ENCODE peak calls at places on chromosome 20, in ten cellular contexts. Z, B, K, O, J, U, W, L, Y and E are unnamed samples.

GRCh38 chr20:37390891-37391525 is 45.1 kb downstream of the SRC start:
- DNase-seq in Z (no peak), B (peak), K (peak), O (no peak), J (no peak), U (no peak), W (no peak), L (no peak), Y (peak), E (no peak)

GRCh38 chr20:61524956-61525666 is 273.1 kb downstream of the CDH4 start:
- DNase-seq in Z (no peak), B (no peak), K (no peak), O (no peak), J (no peak), U (no peak), W (no peak), L (no peak), Y (no peak), E (no peak)

GRCh38 chr20:38304845-38305447 is 990 bp downstream of the BPI start:
- DNase-seq in Z (peak), B (no peak), K (peak), O (peak), J (peak), U (no peak), W (no peak), L (peak), Y (no peak), E (no peak)

GRCh38 chr20:53100476-53100911 is 128.3 kb downstream of the TSHZ2 start:
- DNase-seq in Z (no peak), B (no peak), K (no peak), O (no peak), J (no peak), U (no peak), W (no peak), L (no peak), Y (no peak), E (no peak)

GRCh38 chr20:59007758-59008511 is 881 bp upstream of the CTSZ start:
- DNase-seq in Z (no peak), B (peak), K (peak), O (no peak), J (peak), U (no peak), W (no peak), L (no peak), Y (peak), E (peak)

GRCh38 chr20:57313230-57313629 is 16.4 kb upstream of the SPO11 start:
- DNase-seq in Z (no peak), B (no peak), K (no peak), O (no peak), J (no peak), U (no peak), W (no peak), L (no peak), Y (no peak), E (no peak)

GRCh38 chr20:19453781-19454310 is 241.4 kb downstream of the SLC24A3 start:
- DNase-seq in Z (no peak), B (no peak), K (no peak), O (no peak), J (no peak), U (no peak), W (no peak), L (no peak), Y (no peak), E (no peak)

GRCh38 chr20:312067-312466 is 13.3 kb upstream of the SOX12 start:
- DNase-seq in Z (no peak), B (no peak), K (no peak), O (no peak), J (no peak), U (no peak), W (no peak), L (no peak), Y (no peak), E (no peak)

GRCh38 chr20:3163099-3164042 is 3.7 kb upstream of the FASTKD5 start:
- DNase-seq in Z (no peak), B (peak), K (no peak), O (no peak), J (no peak), U (no peak), W (peak), L (no peak), Y (no peak), E (no peak)

GRCh38 chr20:35939264-35939663 is 15.0 kb downstream of the SCAND1 start:
- DNase-seq in Z (no peak), B (peak), K (no peak), O (peak), J (no peak), U (no peak), W (no peak), L (no peak), Y (no peak), E (no peak)

GRCh38 chr20:57089701-57090144 is 176.7 kb downstream of the BMP7 start:
- DNase-seq in Z (peak), B (peak), K (peak), O (peak), J (no peak), U (peak), W (peak), L (peak), Y (peak), E (peak)

GRCh38 chr20:44056010-44056698 is 130.8 kb downstream of the JPH2 start:
- DNase-seq in Z (peak), B (peak), K (no peak), O (no peak), J (no peak), U (no peak), W (no peak), L (peak), Y (peak), E (no peak)

GRCh38 chr20:43243672-43244269 is 54.1 kb upstream of the PTPRT start:
- DNase-seq in Z (no peak), B (no peak), K (no peak), O (no peak), J (no peak), U (peak), W (no peak), L (peak), Y (no peak), E (no peak)

GRCh38 chr20:43292221-43292620 is 102.5 kb upstream of the PTPRT start:
- DNase-seq in Z (no peak), B (no peak), K (no peak), O (no peak), J (no peak), U (no peak), W (no peak), L (no peak), Y (no peak), E (no peak)

GRCh38 chr20:36784900-36785299 is 11.3 kb upstream of the DSN1 start:
- DNase-seq in Z (no peak), B (peak), K (no peak), O (peak), J (no peak), U (no peak), W (no peak), L (no peak), Y (no peak), E (peak)

GRCh38 chr20:32067234-32067821 is 15.3 kb downstream of the HCK start:
- DNase-seq in Z (no peak), B (peak), K (no peak), O (peak), J (peak), U (no peak), W (no peak), L (peak), Y (no peak), E (no peak)

GRCh38 chr20:48926267-48926666 is 4.8 kb downstream of the ARFGEF2 start:
- DNase-seq in Z (no peak), B (no peak), K (no peak), O (no peak), J (no peak), U (no peak), W (no peak), L (no peak), Y (no peak), E (no peak)

GRCh38 chr20:14664101-14664500 is 326.7 kb upstream of the FLRT3 start:
- DNase-seq in Z (no peak), B (no peak), K (no peak), O (no peak), J (no peak), U (no peak), W (no peak), L (no peak), Y (no peak), E (no peak)

GRCh38 chr20:32823078-32823477 is 3.3 kb downstream of the MAPRE1 start:
- DNase-seq in Z (no peak), B (peak), K (no peak), O (peak), J (peak), U (peak), W (no peak), L (peak), Y (no peak), E (no peak)

GRCh38 chr20:32971703-32972161 is 32.5 kb downstream of the SUN5 start:
- DNase-seq in Z (no peak), B (no peak), K (no peak), O (no peak), J (no peak), U (no peak), W (no peak), L (no peak), Y (no peak), E (no peak)

GRCh38 chr20:11216451-11217314 is 542.9 kb upstream of the JAG1 start:
- DNase-seq in Z (peak), B (peak), K (no peak), O (peak), J (peak), U (no peak), W (no peak), L (no peak), Y (no peak), E (no peak)

GRCh38 chr20:58570181-58570859 is 55.1 kb upstream of the APCDD1L start:
- DNase-seq in Z (no peak), B (no peak), K (no peak), O (no peak), J (no peak), U (no peak), W (no peak), L (no peak), Y (peak), E (no peak)

GRCh38 chr20:1225729-1226313 is at the start of gene RAD21L1:
- DNase-seq in Z (peak), B (peak), K (peak), O (peak), J (peak), U (peak), W (peak), L (peak), Y (peak), E (peak)

GRCh38 chr20:3660262-3661059 is 2.7 kb downstream of the GFRA4 start:
- DNase-seq in Z (no peak), B (peak), K (no peak), O (no peak), J (no peak), U (no peak), W (peak), L (no peak), Y (peak), E (no peak)

GRCh38 chr20:64049887-64050260 is 435 bp upstream of the SOX18 start:
- DNase-seq in Z (peak), B (no peak), K (no peak), O (no peak), J (no peak), U (no peak), W (no peak), L (no peak), Y (no peak), E (peak)

GRCh38 chr20:49351775-49352174 is 73.9 kb upstream of the ZNFX1 start:
- DNase-seq in Z (no peak), B (no peak), K (no peak), O (no peak), J (no peak), U (no peak), W (no peak), L (no peak), Y (no peak), E (no peak)

GRCh38 chr20:20465259-20465658 is 97.4 kb downstream of the INSM1 start:
- DNase-seq in Z (no peak), B (no peak), K (no peak), O (no peak), J (no peak), U (no peak), W (no peak), L (peak), Y (no peak), E (no peak)
- H3K27ac ChIP-seq in Z (no peak), B (no peak), K (no peak), O (no peak), J (no peak), U (no peak), W (no peak), L (no peak), Y (no peak), E (no peak)

GRCh38 chr20:24909086-24909780 is 39.8 kb upstream of the CST7 start:
- DNase-seq in Z (no peak), B (no peak), K (no peak), O (no peak), J (no peak), U (no peak), W (no peak), L (no peak), Y (no peak), E (no peak)

GRCh38 chr20:24911461-24911860 is 37.6 kb upstream of the CST7 start:
- DNase-seq in Z (no peak), B (no peak), K (no peak), O (no peak), J (no peak), U (no peak), W (no peak), L (no peak), Y (no peak), E (no peak)

GRCh38 chr20:24910461-24910860 is 38.6 kb upstream of the CST7 start:
- DNase-seq in Z (no peak), B (no peak), K (no peak), O (no peak), J (no peak), U (no peak), W (no peak), L (no peak), Y (no peak), E (no peak)

GRCh38 chr20:24908642-24909041 is 40.4 kb upstream of the CST7 start:
- DNase-seq in Z (no peak), B (no peak), K (no peak), O (no peak), J (no peak), U (no peak), W (no peak), L (no peak), Y (no peak), E (no peak)

DNA sequence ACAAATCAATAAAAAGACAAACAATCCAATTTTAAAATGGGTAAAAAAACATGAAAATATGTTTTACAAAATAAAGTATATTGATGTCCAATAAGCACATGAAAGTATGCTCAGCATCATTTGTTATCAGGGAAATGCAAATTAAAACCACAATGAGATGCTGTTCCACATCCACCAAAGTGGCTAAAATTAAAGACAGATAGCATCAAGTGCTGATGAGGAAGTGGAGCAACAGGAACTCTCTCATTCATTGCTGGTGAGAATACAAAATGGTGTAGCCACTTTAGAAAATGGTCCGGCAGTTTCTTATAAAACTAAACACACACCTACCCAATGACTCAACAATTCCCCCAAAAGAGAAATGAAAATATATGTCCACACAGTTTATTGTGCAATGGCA is 42.3 kb upstream of the CST7 start:
- DNase-seq in Z (no peak), B (no peak), K (no peak), O (no peak), J (no peak), U (no peak), W (no peak), L (no peak), Y (no peak), E (no peak)
- H3K27ac ChIP-seq in Z (no peak), B (no peak), K (no peak), O (no peak), J (no peak), U (no peak), W (no peak), L (no peak), Y (no peak), E (no peak)

GRCh38 chr20:9156529-9157280 is 87.8 kb downstream of the PLCB4 start:
- DNase-seq in Z (no peak), B (no peak), K (no peak), O (peak), J (no peak), U (no peak), W (no peak), L (no peak), Y (no peak), E (no peak)

GRCh38 chr20:9163995-9164394 is 95.1 kb downstream of the PLCB4 start:
- DNase-seq in Z (no peak), B (no peak), K (no peak), O (no peak), J (no peak), U (no peak), W (no peak), L (no peak), Y (no peak), E (no peak)

GRCh38 chr20:9161308-9161707 is 92.4 kb downstream of the PLCB4 start:
- DNase-seq in Z (no peak), B (no peak), K (no peak), O (no peak), J (no peak), U (no peak), W (no peak), L (no peak), Y (no peak), E (no peak)

GRCh38 chr20:9160341-9160740 is 91.5 kb downstream of the PLCB4 start:
- DNase-seq in Z (no peak), B (no peak), K (no peak), O (no peak), J (no peak), U (no peak), W (no peak), L (no peak), Y (no peak), E (no peak)

GRCh38 chr20:9160760-9161159 is 91.9 kb downstream of the PLCB4 start:
- DNase-seq in Z (no peak), B (no peak), K (no peak), O (no peak), J (no peak), U (no peak), W (no peak), L (no peak), Y (no peak), E (no peak)
- H3K27ac ChIP-seq in Z (no peak), B (peak), K (no peak), O (no peak), J (no peak), U (no peak), W (no peak), L (no peak), Y (no peak), E (peak)

GRCh38 chr20:6613280-6613861 is 154.1 kb upstream of the BMP2 start:
- DNase-seq in Z (no peak), B (no peak), K (no peak), O (no peak), J (no peak), U (no peak), W (no peak), L (peak), Y (no peak), E (no peak)
- H3K27ac ChIP-seq in Z (no peak), B (no peak), K (no peak), O (no peak), J (no peak), U (no peak), W (peak), L (peak), Y (no peak), E (no peak)

GRCh38 chr20:23048283-23049200 is 930 bp downstream of the THBD start:
- DNase-seq in Z (peak), B (no peak), K (peak), O (peak), J (peak), U (peak), W (peak), L (peak), Y (peak), E (peak)
- H3K27ac ChIP-seq in Z (no peak), B (no peak), K (peak), O (no peak), J (no peak), U (no peak), W (peak), L (no peak), Y (no peak), E (peak)

GRCh38 chr20:8019998-8020247 is 362 bp upstream of the TMX4 start:
- DNase-seq in Z (no peak), B (no peak), K (no peak), O (no peak), J (no peak), U (no peak), W (no peak), L (no peak), Y (no peak), E (no peak)

GRCh38 chr20:8021541-8022269 is 2.1 kb upstream of the TMX4 start:
- DNase-seq in Z (no peak), B (no peak), K (no peak), O (no peak), J (no peak), U (peak), W (no peak), L (no peak), Y (no peak), E (peak)

GRCh38 chr20:8020314-8021079 is 936 bp upstream of the TMX4 start:
- DNase-seq in Z (no peak), B (no peak), K (no peak), O (no peak), J (no peak), U (no peak), W (no peak), L (peak), Y (no peak), E (no peak)

GRCh38 chr20:8019178-8019997 is at the start of gene TMX4:
- DNase-seq in Z (peak), B (peak), K (peak), O (peak), J (peak), U (peak), W (peak), L (peak), Y (peak), E (peak)

DNA sequence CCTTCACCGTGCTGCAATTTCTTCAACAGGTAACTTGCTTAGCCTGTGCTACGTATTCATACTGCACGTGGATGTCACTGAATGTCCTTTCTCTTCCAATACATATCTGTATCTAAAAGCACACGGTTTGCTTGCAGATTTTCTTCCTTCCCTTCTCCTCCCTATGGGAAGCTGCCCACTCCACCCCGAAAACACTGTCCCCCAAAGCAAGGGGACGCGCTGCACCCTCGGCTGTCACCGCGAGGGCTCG is 708 bp downstream of the TMX4 start:
- DNase-seq in Z (no peak), B (no peak), K (no peak), O (peak), J (no peak), U (no peak), W (no peak), L (no peak), Y (no peak), E (no peak)
- H3K27ac ChIP-seq in Z (peak), B (peak), K (peak), O (no peak), J (peak), U (peak), W (peak), L (peak), Y (peak), E (peak)

GRCh38 chr20:54139188-54139587 is 34.6 kb downstream of the CYP24A1 start:
- DNase-seq in Z (no peak), B (no peak), K (no peak), O (no peak), J (no peak), U (no peak), W (no peak), L (peak), Y (no peak), E (no peak)
- H3K27ac ChIP-seq in Z (no peak), B (no peak), K (no peak), O (no peak), J (no peak), U (no peak), W (no peak), L (peak), Y (no peak), E (no peak)

DNA sequence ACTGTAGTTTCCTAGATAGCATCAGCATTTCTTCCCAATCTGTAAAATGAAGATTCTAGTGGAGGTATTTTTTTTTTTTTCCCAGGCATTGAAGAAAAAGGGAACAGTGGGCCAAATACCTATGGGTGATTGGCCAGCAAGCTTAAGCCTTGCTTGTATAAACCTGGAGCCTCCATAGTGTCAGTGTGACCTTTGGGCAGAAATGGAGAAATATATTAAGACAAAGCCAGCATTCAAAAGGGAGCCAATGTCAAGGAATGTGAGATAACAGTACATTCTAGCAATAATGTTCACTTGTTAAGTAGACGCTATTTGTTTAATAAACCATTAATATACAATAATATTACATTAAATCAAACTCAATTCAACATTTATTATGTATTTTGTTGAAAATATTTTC is 275.4 kb downstream of the FOXA2 start:
- DNase-seq in Z (no peak), B (no peak), K (no peak), O (no peak), J (no peak), U (no peak), W (no peak), L (no peak), Y (no peak), E (no peak)
- H3K27ac ChIP-seq in Z (no peak), B (no peak), K (no peak), O (no peak), J (no peak), U (no peak), W (no peak), L (no peak), Y (no peak), E (no peak)